ENCODE peak calls at places on chromosomes 4 and X, in eight cellular contexts. E is adrenal gland, Z is gastrocnemius medialis, Q is suprapubic skin, G is dorsolateral prefrontal cortex, Y is cardiac muscle cell, T is A549, I is lung. V is an unnamed sample.

GRCh38 chr4:25727711-25728493 is 72.3 kb downstream of the SLC34A2 start:
- DNase-seq in Y (no peak), I (no peak), Q (no peak), E (no peak), Z (no peak), T (no peak), G (no peak), V (no peak)

GRCh38 chr4:75089206-75089605 is 156.3 kb downstream of the PARM1 start:
- DNase-seq in Z (no peak), T (no peak), Q (no peak), G (no peak), I (no peak), Y (no peak), E (no peak), V (no peak)

GRCh38 chr4:142435599-142436235 is 410.4 kb downstream of the INPP4B start:
- DNase-seq in Z (peak), E (no peak), G (no peak), I (no peak), Y (no peak), Q (no peak), T (no peak), V (no peak)

GRCh38 chrX:55056820-55057690 is 17.8 kb upstream of the PAGE2B start:
- DNase-seq in Y (peak), E (no peak), G (no peak), Q (no peak), I (no peak), T (no peak), Z (no peak), V (no peak)

GRCh38 chr4:138927065-138927464 is 88.5 kb upstream of the NOCT start:
- DNase-seq in Y (peak), Q (no peak), I (no peak), Z (no peak), T (no peak), G (no peak), E (no peak), V (no peak)

GRCh38 chrX:55026143-55026542 is 4.6 kb downstream of the ALAS2 start:
- DNase-seq in T (no peak), I (no peak), Z (no peak), G (no peak), Y (no peak), E (no peak), Q (no peak), V (no peak)

GRCh38 chr4:123832173-123833026 is 435.8 kb downstream of the SPRY1 start:
- DNase-seq in G (no peak), Y (peak), T (no peak), I (peak), Q (peak), E (peak), Z (peak), V (peak)

GRCh38 chrX:110733166-110733565 is 62.5 kb downstream of the CHRDL1 start:
- DNase-seq in Y (no peak), E (no peak), Z (no peak), G (no peak), I (no peak), Q (no peak), T (no peak), V (no peak)

GRCh38 chrX:134501942-134502341 is 42.0 kb downstream of the HPRT1 start:
- DNase-seq in T (no peak), I (no peak), G (no peak), E (peak), Z (no peak), Q (no peak), Y (no peak), V (no peak)

GRCh38 chrX:16946971-16947562 is 609 bp downstream of the REPS2 start:
- DNase-seq in E (peak), Z (no peak), G (no peak), T (no peak), I (peak), Q (no peak), Y (no peak), V (no peak)

GRCh38 chr4:9953089-9953488 is 68.2 kb downstream of the SLC2A9 start:
- DNase-seq in Y (no peak), T (no peak), Z (no peak), Q (no peak), G (no peak), I (peak), E (no peak), V (no peak)

GRCh38 chr4:94934201-94934600 is 176.4 kb downstream of the BMPR1B start:
- DNase-seq in Q (no peak), E (no peak), I (no peak), G (no peak), Y (peak), T (no peak), Z (no peak), V (no peak)

GRCh38 chr4:123930971-123931370 is 534.4 kb downstream of the SPRY1 start:
- DNase-seq in T (no peak), Q (no peak), I (no peak), G (no peak), Y (peak), E (no peak), Z (no peak), V (no peak)

GRCh38 chr4:56102581-56102980 is 153.8 kb downstream of the CEP135 start:
- DNase-seq in I (no peak), Q (no peak), E (no peak), T (no peak), G (no peak), Y (no peak), Z (no peak), V (no peak)

GRCh38 chr4:110514889-110515479 is 39.0 kb downstream of the ENPEP start:
- DNase-seq in I (no peak), T (no peak), E (no peak), Z (no peak), G (no peak), Y (peak), Q (no peak), V (no peak)

GRCh38 chr4:5471691-5472090 is 236.7 kb downstream of the EVC2 start:
- DNase-seq in T (no peak), Q (no peak), G (no peak), I (no peak), Z (no peak), E (no peak), Y (no peak), V (no peak)
- H3K4me3 ChIP-seq in T (no peak), Q (no peak), G (no peak), I (no peak), Z (no peak), E (no peak), Y (no peak), V (no peak)

GRCh38 chr4:144572660-144573059 is 73.3 kb upstream of the HHIP start:
- DNase-seq in Q (no peak), T (no peak), G (no peak), E (no peak), I (no peak), Y (no peak), Z (no peak), V (no peak)
- TF ChIP-seq CTCF in Q (no peak), T (no peak), G (no peak), E (no peak), I (no peak), Y (no peak), Z (no peak), V (no peak)

DNA sequence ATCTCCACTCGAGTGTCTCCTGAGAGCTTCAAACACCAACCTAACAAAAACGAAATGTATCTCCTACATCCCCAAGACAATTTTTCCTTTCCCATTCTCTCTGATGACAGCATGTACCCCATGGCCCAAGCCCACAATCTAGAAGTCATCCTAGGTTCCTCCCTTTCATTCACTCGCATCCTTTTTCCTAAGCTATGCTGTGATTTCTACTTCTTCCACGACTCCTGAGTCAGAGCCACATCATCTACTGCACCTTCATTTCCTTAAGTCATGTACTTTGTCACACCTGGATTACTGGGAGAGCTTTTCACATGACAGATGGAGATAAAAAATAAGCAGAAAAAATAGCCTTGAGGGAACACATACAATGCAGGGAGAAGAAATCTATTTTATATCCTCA is 20.1 kb downstream of the C4orf36 start:
- DNase-seq in E (no peak), I (no peak), Z (no peak), T (no peak), Y (no peak), Q (no peak), G (no peak), V (no peak)
- H3K4me3 ChIP-seq in E (no peak), I (no peak), Z (no peak), T (no peak), Y (no peak), Q (no peak), G (no peak), V (no peak)

GRCh38 chr4:175560628-175561027 is 251.4 kb downstream of the GPM6A start:
- DNase-seq in Y (no peak), I (no peak), T (peak), Q (no peak), G (no peak), E (no peak), Z (no peak), V (no peak)
- TF ChIP-seq CTCF in Y (no peak), I (no peak), T (peak), Q (no peak), G (peak), E (peak), Z (no peak), V (no peak)

DNA sequence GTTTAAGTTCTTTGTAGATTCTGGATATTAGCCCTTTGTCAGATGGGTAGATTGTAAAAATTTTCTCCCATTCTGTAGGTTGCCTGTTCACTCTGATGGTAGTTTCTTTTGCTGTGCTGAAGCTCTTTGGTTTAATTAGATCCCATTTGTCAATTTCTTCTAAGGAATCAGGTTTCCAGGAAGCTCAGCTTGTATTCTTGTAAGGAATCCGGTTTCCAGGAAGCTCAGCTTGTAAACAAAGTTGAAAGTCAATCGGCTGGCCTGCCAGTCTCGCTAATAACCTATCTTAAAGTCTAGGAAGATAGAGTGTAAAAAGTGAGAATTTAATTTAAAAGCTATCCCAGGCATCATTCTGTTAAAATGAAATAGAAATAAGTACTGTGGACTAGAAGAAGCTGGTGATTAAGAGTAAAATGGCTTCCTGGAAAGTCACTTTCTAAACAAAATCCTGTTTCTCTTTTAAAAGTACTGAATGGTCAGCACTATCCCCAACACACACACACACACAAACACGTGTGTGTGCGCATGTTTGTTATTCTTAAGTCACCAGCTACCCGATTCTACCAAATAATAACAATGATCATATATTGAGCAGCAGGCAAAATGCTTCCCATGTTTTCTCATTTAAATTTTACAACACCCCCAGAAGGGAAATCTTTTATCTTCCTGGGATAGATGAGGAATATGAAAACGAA is 171.7 kb downstream of the PAPSS1 start:
- DNase-seq in Y (peak), Z (no peak), T (no peak), Q (no peak), G (no peak), I (no peak), E (no peak), V (peak)
- H3K4me3 ChIP-seq in Y (no peak), Z (no peak), T (no peak), Q (no peak), G (no peak), I (no peak), E (no peak), V (no peak)

DNA sequence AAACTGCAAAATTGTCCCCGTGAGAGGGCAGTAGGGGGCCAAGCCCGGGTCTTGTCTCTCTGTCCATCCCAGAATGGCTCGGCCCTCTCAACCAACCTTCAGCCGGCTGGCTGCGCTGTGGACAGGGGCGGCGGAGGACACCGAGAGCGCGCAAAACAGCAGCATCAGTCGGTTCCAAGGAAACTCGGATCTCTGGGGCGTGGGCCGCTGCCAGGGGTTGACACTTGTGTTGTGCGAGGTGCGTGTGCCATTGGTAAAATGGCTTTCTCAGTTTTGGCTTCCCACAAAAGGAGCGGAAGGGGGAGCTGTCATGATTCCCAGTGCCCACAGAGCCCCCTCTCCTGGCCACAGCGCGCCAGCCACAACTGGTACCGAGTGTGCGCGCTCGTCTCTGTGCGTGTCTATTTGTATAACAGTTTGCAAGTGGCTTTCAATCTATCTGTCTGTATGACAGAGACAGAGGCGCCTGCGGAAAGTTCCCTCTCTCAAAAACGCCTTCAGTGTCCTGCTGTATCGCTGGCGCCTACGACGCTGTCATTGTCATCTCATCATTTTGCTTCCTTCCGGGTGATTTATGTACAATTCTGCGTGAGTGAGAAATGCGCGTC is 1.9 kb downstream of the DKK2 start:
- DNase-seq in Z (peak), Y (peak), E (no peak), G (peak), Q (peak), I (peak), T (no peak), V (no peak)
- TF ChIP-seq CTCF in Z (no peak), Y (peak), E (no peak), G (peak), Q (peak), I (no peak), T (no peak), V (peak)

GRCh38 chr4:44002368-44002767 is 446.2 kb downstream of the KCTD8 start:
- DNase-seq in G (no peak), E (no peak), T (no peak), Y (no peak), Q (no peak), Z (no peak), I (no peak), V (no peak)

DNA sequence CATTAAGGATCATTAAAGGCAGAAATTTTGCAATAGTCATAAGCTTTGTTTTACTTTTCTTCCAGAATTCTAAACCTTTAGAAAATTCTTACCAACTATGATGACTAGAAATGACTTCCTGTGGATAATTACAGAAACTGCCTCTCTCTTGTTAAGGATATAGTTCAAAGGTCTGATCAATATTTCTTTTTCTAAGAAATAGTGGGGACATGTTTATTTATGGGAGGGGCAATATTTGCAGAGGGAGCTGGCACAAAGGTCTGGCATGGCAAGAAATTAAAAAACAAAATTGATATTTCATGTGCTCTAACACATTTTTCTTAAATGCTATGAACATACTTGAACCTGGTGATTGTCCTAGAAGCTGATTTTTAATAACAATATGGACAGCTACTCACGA is 448.9 kb downstream of the KCTD8 start:
- DNase-seq in Y (no peak), T (no peak), Z (no peak), E (no peak), I (no peak), G (no peak), Q (no peak), V (no peak)
- H3K4me3 ChIP-seq in Y (no peak), T (no peak), Z (no peak), E (no peak), I (no peak), G (no peak), Q (no peak), V (no peak)